ENCODE peak calls at places on chromosomes 13 and 19, in five cellular contexts. P, W, O, U and M are unnamed samples.

GRCh38 chr19:34990578-34991192 is 9.4 kb upstream of the GRAMD1A start:
- DNase-seq in O (no peak), P (no peak), W (no peak), U (no peak), M (no peak)

GRCh38 chr19:3304871-3305423 is 61.4 kb upstream of the NFIC start:
- DNase-seq in U (peak; percentile 75), O (peak; percentile 83), P (peak; percentile 87), W (peak; percentile 56), M (peak; percentile 72)

GRCh38 chr13:30019648-30020626 is 169.5 kb upstream of the UBL3 start:
- DNase-seq in W (no peak), P (peak; percentile 19), U (no peak), O (peak; percentile 39), M (no peak)

GRCh38 chr13:42363941-42364612 is 92.1 kb downstream of the AKAP11 start:
- DNase-seq in W (no peak), O (no peak), U (peak; percentile 38), P (peak; percentile 28), M (no peak)

GRCh38 chr19:18898533-18899408 is 2.8 kb upstream of the CERS1 start:
- DNase-seq in O (peak; percentile 60), P (no peak), W (no peak), U (no peak), M (no peak)

GRCh38 chr13:41919741-41920487 is 41.0 kb downstream of the VWA8 start:
- DNase-seq in U (no peak), O (no peak), W (no peak), P (no peak), M (no peak)

GRCh38 chr19:2584002-2584401 is 108.1 kb downstream of the GADD45B start:
- DNase-seq in W (no peak), U (no peak), P (no peak), O (no peak), M (no peak)

GRCh38 chr13:80168089-80168850 is 172.7 kb downstream of the SPRY2 start:
- DNase-seq in W (no peak), U (peak; percentile 64), P (no peak), O (no peak), M (no peak)

GRCh38 chr19:2636897-2637683 is 65.4 kb downstream of the GNG7 start:
- DNase-seq in P (peak; percentile 75), W (no peak), O (peak; percentile 76), U (peak; percentile 64), M (peak; percentile 66)

GRCh38 chr19:19214892-19215291 is 3.1 kb downstream of the NCAN start:
- DNase-seq in P (peak; percentile 85), O (peak; percentile 87), U (peak; percentile 56), W (no peak), M (peak; percentile 18)

GRCh38 chr19:21626924-21627697 is 121.7 kb downstream of the ZNF429 start:
- DNase-seq in P (no peak), W (no peak), O (no peak), U (no peak), M (no peak)

GRCh38 chr13:113997845-113998751 is 24.2 kb upstream of the C13orf46 start:
- DNase-seq in O (no peak), W (no peak), U (peak; percentile 88), P (no peak), M (no peak)

GRCh38 chr13:40987606-40988280 is 31.4 kb downstream of the ELF1 start:
- DNase-seq in W (no peak), U (peak; percentile 46), P (no peak), O (no peak), M (no peak)

GRCh38 chr13:38415233-38415632 is 65.6 kb downstream of the UFM1 start:
- DNase-seq in U (no peak), P (no peak), W (no peak), O (no peak), M (peak; percentile 83)

GRCh38 chr13:30480292-30480947 is 14.7 kb upstream of the HMGB1 start:
- DNase-seq in O (no peak), P (no peak), U (no peak), W (no peak), M (no peak)

GRCh38 chr13:112954488-112955270 is 14.3 kb upstream of the MCF2L start:
- DNase-seq in O (no peak), P (no peak), W (no peak), U (no peak), M (no peak)

GRCh38 chr19:351976-352625 is 7.5 kb upstream of the MIER2 start:
- DNase-seq in U (no peak), O (no peak), P (no peak), W (no peak), M (no peak)

GRCh38 chr19:344625-345319 is at the start of gene MIER2:
- DNase-seq in O (peak; percentile 90), P (peak; percentile 83), W (peak; percentile 35), U (peak; percentile 87), M (no peak)

GRCh38 chr19:345320-345879 is 804 bp upstream of the MIER2 start:
- DNase-seq in U (peak; percentile 6), W (no peak), O (no peak), P (no peak), M (no peak)

GRCh38 chr19:343941-344624 is 513 bp downstream of the MIER2 start:
- DNase-seq in U (peak; percentile 73), P (peak; percentile 47), O (peak; percentile 81), W (no peak), M (no peak)

GRCh38 chr19:347946-348861 is 3.6 kb upstream of the MIER2 start:
- DNase-seq in U (peak; percentile 11), O (peak; percentile 31), P (peak; percentile 73), W (no peak), M (no peak)
- TF ChIP-seq EZH2phosphoT487 in U (no peak), O (no peak), P (no peak), W (no peak), M (no peak)

GRCh38 chr19:46697142-46697960 is 19.6 kb downstream of the PRKD2 start:
- DNase-seq in P (peak; percentile 99), O (peak; percentile 97), W (peak; percentile 80), U (peak; percentile 90), M (no peak)
- TF ChIP-seq EZH2phosphoT487 in P (no peak), O (no peak), W (no peak), U (no peak), M (no peak)

DNA sequence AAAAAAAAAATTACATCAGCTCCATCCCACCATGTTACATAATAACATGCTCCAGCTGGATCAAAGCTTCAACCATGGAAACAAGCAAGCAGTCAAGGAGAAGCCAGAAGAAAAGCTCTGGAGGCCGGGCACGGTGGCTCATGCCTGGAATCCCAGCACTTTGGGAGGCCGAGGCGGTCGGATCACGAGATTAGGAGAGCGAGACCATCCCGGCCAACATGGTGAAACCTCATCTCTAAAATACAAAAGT is 7.8 kb downstream of the UBXN6 start:
- DNase-seq in O (no peak), U (no peak), P (no peak), W (no peak), M (no peak)
- TF ChIP-seq EZH2phosphoT487 in O (no peak), U (no peak), P (no peak), W (no peak), M (no peak)

GRCh38 chr13:27339299-27339698 is 68.7 kb downstream of the RASL11A start:
- DNase-seq in P (peak; percentile 89), O (peak; percentile 63), W (peak; percentile 78), U (peak; percentile 50), M (peak; percentile 45)
- TF ChIP-seq EZH2phosphoT487 in P (no peak), O (no peak), W (no peak), U (no peak), M (no peak)